ENCODE peak calls at places on chromosome 18, in seven cellular contexts. B is cardiac fibroblast; R is activated CD4-positive, alpha-beta T cell treated with anti-CD3 and anti-CD28 coated beads for 1 hour; H is dermis blood vessel endothelial cell; Q is mesothelial cell of epicardium; X is renal cortical epithelial cell; T is H9. J is an unnamed sample.

GRCh38 chr18:24923138-24923537 is 428.8 kb downstream of the ZNF521 start:
- DNase-seq in B (no peak), T (no peak), Q (no peak), H (no peak), X (no peak), R (no peak), J (no peak)

GRCh38 chr18:37429768-37430167 is 135.8 kb downstream of the CELF4 start:
- DNase-seq in B (no peak), H (no peak), R (no peak), X (no peak), T (no peak), Q (no peak), J (no peak)

GRCh38 chr18:73880387-73880786 is 267.2 kb downstream of the FBXO15 start:
- DNase-seq in Q (no peak), T (no peak), R (no peak), H (peak), X (no peak), B (peak), J (no peak)

GRCh38 chr18:51160646-51161045 is 36.8 kb downstream of the MEX3C start:
- DNase-seq in X (no peak), R (no peak), Q (no peak), H (no peak), B (no peak), T (no peak), J (no peak)

GRCh38 chr18:32714571-32715148 is 58.2 kb downstream of the KLHL14 start:
- DNase-seq in B (peak), H (peak), X (peak), T (peak), Q (no peak), R (no peak), J (no peak)

GRCh38 chr18:63505566-63506335 is 29.0 kb downstream of the SERPINB5 start:
- DNase-seq in H (peak), B (peak), X (peak), R (no peak), T (peak), Q (no peak), J (no peak)

GRCh38 chr18:76416935-76417334 is 78.1 kb downstream of the ZNF516 start:
- DNase-seq in B (peak), R (no peak), Q (no peak), H (no peak), X (no peak), T (no peak), J (no peak)

GRCh38 chr18:35143615-35144596 is 96.9 kb upstream of the ZNF397 start:
- DNase-seq in H (peak), R (no peak), B (peak), X (peak), T (peak), Q (no peak), J (no peak)

GRCh38 chr18:35549515-35549914 is 32.0 kb upstream of the GALNT1 start:
- DNase-seq in Q (no peak), T (no peak), X (no peak), B (no peak), H (no peak), R (no peak), J (no peak)

GRCh38 chr18:73669299-73669698 is 478.3 kb downstream of the FBXO15 start:
- DNase-seq in T (no peak), H (peak), B (peak), Q (no peak), R (no peak), X (peak), J (no peak)

GRCh38 chr18:28189400-28190239 is 12.7 kb upstream of the CDH2 start:
- DNase-seq in Q (no peak), X (peak), T (peak), B (peak), H (peak), R (no peak), J (no peak)

GRCh38 chr18:44709297-44710117 is 28.8 kb downstream of the SETBP1 start:
- DNase-seq in H (no peak), Q (no peak), T (no peak), R (no peak), B (no peak), X (no peak), J (no peak)

GRCh38 chr18:37397814-37398213 is 167.8 kb downstream of the CELF4 start:
- DNase-seq in X (no peak), B (no peak), R (no peak), T (no peak), H (no peak), Q (no peak), J (no peak)

GRCh38 chr18:55781481-55781957 is 193.5 kb upstream of the TCF4 start:
- DNase-seq in X (peak), T (peak), R (no peak), H (peak), Q (no peak), B (peak), J (no peak)

GRCh38 chr18:3261393-3262233 is at the start of gene MYL12B:
- DNase-seq in R (peak), Q (peak), T (peak), X (peak), H (peak), B (peak), J (peak)

GRCh38 chr18:77993188-77993981 is 743.7 kb downstream of the GALR1 start:
- DNase-seq in B (no peak), X (no peak), H (no peak), T (no peak), R (no peak), Q (no peak), J (no peak)

GRCh38 chr18:52826994-52827393 is 487.0 kb downstream of the DCC start:
- DNase-seq in H (no peak), Q (no peak), R (no peak), X (no peak), B (no peak), T (peak), J (no peak)

GRCh38 chr18:52992041-52992440 is 652.0 kb downstream of the DCC start:
- DNase-seq in X (no peak), Q (no peak), T (peak), R (no peak), B (no peak), H (no peak), J (no peak)

GRCh38 chr18:79917351-79918088 is 33.9 kb downstream of the SLC66A2 start:
- DNase-seq in T (peak), H (no peak), Q (no peak), X (no peak), R (peak), B (no peak), J (peak)

GRCh38 chr18:35982404-35983114 is 10.1 kb downstream of the RMP24 start:
- DNase-seq in R (no peak), B (peak), X (no peak), H (no peak), T (no peak), Q (no peak), J (no peak)

GRCh38 chr18:23523429-23524212 is 20.3 kb downstream of the RMC1 start:
- DNase-seq in X (peak), T (no peak), Q (no peak), B (peak), R (no peak), H (peak), J (no peak)

GRCh38 chr18:76443519-76444435 is 51.3 kb downstream of the ZNF516 start:
- DNase-seq in Q (no peak), B (no peak), T (no peak), X (no peak), H (no peak), R (no peak), J (no peak)

GRCh38 chr18:23504720-23505119 is 1.4 kb downstream of the RMC1 start:
- DNase-seq in X (peak), H (no peak), Q (no peak), R (no peak), B (no peak), T (no peak), J (no peak)